ENCODE peak calls at places on chromosome 1, in five cellular contexts. Y, T, D, J and E are unnamed samples.

GRCh38 chr1:26838474-26839338 is 12.2 kb downstream of the ZDHHC18 start:
- DNase-seq in D (no peak), J (no peak), T (no peak), Y (peak; percentile 95), E (no peak)

GRCh38 chr1:152869808-152870419 is 8.2 kb upstream of the SMCP start:
- DNase-seq in D (no peak), Y (peak; percentile 84), T (peak; percentile 29), J (peak; percentile 78), E (no peak)

GRCh38 chr1:93321720-93322119 is 24.0 kb upstream of the DR1 start:
- DNase-seq in Y (no peak), J (no peak), D (no peak), T (no peak), E (no peak)

GRCh38 chr1:72432645-72433267 is 150.4 kb upstream of the NEGR1 start:
- DNase-seq in J (no peak), T (no peak), Y (peak; percentile 41), D (no peak), E (no peak)

GRCh38 chr1:10251325-10252103 is 41.1 kb downstream of the KIF1B start:
- DNase-seq in T (no peak), J (peak; percentile 16), D (no peak), Y (no peak), E (no peak)

GRCh38 chr1:154327466-154328317 is 2.4 kb downstream of the ATP8B2 start:
- DNase-seq in Y (peak; percentile 70), D (no peak), T (no peak), J (no peak), E (no peak)

GRCh38 chr1:173914366-173914871 is 2.7 kb downstream of the SERPINC1 start:
- DNase-seq in T (no peak), Y (peak; percentile 62), D (no peak), J (peak; percentile 51), E (no peak)

GRCh38 chr1:160837558-160838205 is 25.0 kb downstream of the CD244 start:
- DNase-seq in J (peak; percentile 71), Y (peak; percentile 94), T (peak; percentile 18), D (no peak), E (peak; percentile 84)

GRCh38 chr1:224637510-224637909 is 21.4 kb downstream of the CNIH3 start:
- DNase-seq in Y (no peak), D (no peak), T (no peak), J (peak; percentile 97), E (no peak)

GRCh38 chr1:37308571-37308960 is 165.8 kb upstream of the ZC3H12A start:
- DNase-seq in D (no peak), J (no peak), T (no peak), Y (no peak), E (peak; percentile 12)

GRCh38 chr1:46646844-46647243 is 21.3 kb downstream of the ATPAF1 start:
- DNase-seq in D (no peak), Y (no peak), J (no peak), T (no peak), E (no peak)

GRCh38 chr1:200438911-200439310 is 29.1 kb upstream of the ZNF281 start:
- DNase-seq in D (no peak), Y (no peak), J (no peak), T (no peak), E (no peak)

GRCh38 chr1:29524285-29525065 is 288.2 kb downstream of the PTPRU start:
- DNase-seq in D (peak; percentile 75), Y (no peak), J (no peak), T (no peak), E (no peak)

GRCh38 chr1:214290399-214291037 is 9.6 kb downstream of the SMYD2 start:
- DNase-seq in D (no peak), Y (no peak), J (no peak), T (no peak), E (no peak)

GRCh38 chr1:89523597-89524368 is 846 bp upstream of the LRRC8B start:
- DNase-seq in D (no peak), Y (peak; percentile 82), J (no peak), T (no peak), E (no peak)

GRCh38 chr1:246526915-246527314 is 19.8 kb upstream of the SMYD3 start:
- DNase-seq in Y (no peak), D (no peak), T (no peak), J (no peak), E (no peak)

GRCh38 chr1:184387871-184388670 is 1.2 kb downstream of the C1orf21 start:
- DNase-seq in D (no peak), J (peak; percentile 81), Y (peak; percentile 24), T (peak; percentile 45), E (peak; percentile 72)

GRCh38 chr1:233085566-233085965 is 135.2 kb downstream of the NTPCR start:
- DNase-seq in Y (no peak), D (no peak), J (peak; percentile 46), T (no peak), E (no peak)

GRCh38 chr1:43441894-43442632 is 11.7 kb downstream of the HYI start:
- DNase-seq in Y (no peak), J (no peak), T (no peak), D (no peak), E (peak; percentile 72)

GRCh38 chr1:150543500-150544143 is 5.6 kb upstream of the ADAMTSL4 start:
- DNase-seq in T (no peak), J (no peak), D (no peak), Y (no peak), E (no peak)

GRCh38 chr1:32142446-32143301 is 34.8 kb downstream of the KPNA6 start:
- DNase-seq in Y (no peak), D (no peak), T (peak; percentile 44), J (peak; percentile 51), E (no peak)

GRCh38 chr1:203462878-203463277 is 12.7 kb upstream of the PRELP start:
- DNase-seq in D (no peak), T (no peak), J (peak; percentile 49), Y (no peak), E (no peak)

GRCh38 chr1:197618065-197618464 is 157.2 kb downstream of the DENND1B start:
- DNase-seq in Y (no peak), J (no peak), D (no peak), T (no peak), E (no peak)

GRCh38 chr1:164673584-164674214 is 114.7 kb downstream of the PBX1 start:
- DNase-seq in J (peak; percentile 25), T (no peak), D (no peak), Y (peak; percentile 24), E (no peak)

GRCh38 chr1:29639156-29639736 is 402.9 kb downstream of the PTPRU start:
- DNase-seq in Y (no peak), D (peak; percentile 25), T (no peak), J (peak; percentile 57), E (peak; percentile 90)

GRCh38 chr1:159171254-159171687 is at the start of gene CADM3:
- DNase-seq in T (no peak), J (peak; percentile 20), Y (no peak), D (no peak), E (peak; percentile 68)

GRCh38 chr1:151858030-151858746 is 4.7 kb upstream of the THEM5 start:
- DNase-seq in Y (no peak), D (no peak), J (no peak), T (no peak), E (no peak)

GRCh38 chr1:229270547-229271447 is at the start of gene RAB4A:
- DNase-seq in D (peak; percentile 96), Y (peak; percentile 92), T (peak; percentile 89), J (peak; percentile 91), E (peak; percentile 96)

GRCh38 chr1:53585565-53585964 is 126.4 kb downstream of the DMRTB1 start:
- DNase-seq in T (no peak), D (peak; percentile 56), J (no peak), Y (no peak), E (no peak)

GRCh38 chr1:223861904-223862303 is 16.2 kb upstream of the TP53BP2 start:
- DNase-seq in Y (no peak), T (no peak), D (no peak), J (no peak), E (no peak)

GRCh38 chr1:49251385-49251784 is 474.7 kb upstream of the BEND5 start:
- DNase-seq in D (no peak), Y (no peak), J (no peak), T (no peak), E (no peak)

GRCh38 chr1:119714583-119714982 is 2.8 kb downstream of the PHGDH start:
- DNase-seq in J (no peak), Y (no peak), D (no peak), T (no peak), E (no peak)

GRCh38 chr1:192516776-192517297 is 58.7 kb upstream of the RGS1 start:
- DNase-seq in Y (peak; percentile 97), T (no peak), J (peak; percentile 79), D (no peak), E (no peak)

GRCh38 chr1:227218870-227219578 is 99.3 kb downstream of the CDC42BPA start:
- DNase-seq in J (no peak), Y (no peak), T (no peak), D (no peak), E (peak; percentile 81)